ENCODE peak calls at places on chromosomes 4 and X, in four cellular contexts. X is esophagus muscularis mucosa, Q is tibial nerve, R is breast epithelium. T is an unnamed sample.

GRCh38 chr4:75547647-75548387 is 8.0 kb upstream of the ODAPH start:
- DNase-seq in X (no peak), Q (peak; percentile 28), R (no peak), T (peak; percentile 86)

GRCh38 chr4:146477054-146477453 is 44.7 kb downstream of the SLC10A7 start:
- DNase-seq in X (no peak), Q (no peak), R (no peak), T (no peak)

GRCh38 chr4:138875886-138876608 is 139.5 kb upstream of the NOCT start:
- DNase-seq in X (no peak), Q (no peak), R (no peak), T (no peak)

GRCh38 chrX:2374086-2374485 is 126.7 kb downstream of the DHRSX start:
- DNase-seq in X (no peak), Q (no peak), R (no peak), T (no peak)

GRCh38 chr4:53315300-53315699 is 50.6 kb downstream of the SCFD2 start:
- DNase-seq in X (no peak), Q (no peak), R (no peak), T (no peak)

GRCh38 chrX:9072281-9072680 is 38.4 kb upstream of the FAM9B start:
- DNase-seq in X (no peak), Q (no peak), R (no peak), T (no peak)

GRCh38 chr4:9792381-9792780 is 10.9 kb downstream of the DRD5 start:
- DNase-seq in X (no peak), Q (no peak), R (no peak), T (no peak)

GRCh38 chrX:120446503-120446902 is 22.6 kb downstream of the LAMP2 start:
- DNase-seq in X (no peak), Q (no peak), R (no peak), T (no peak)

GRCh38 chr4:55868691-55869090 is 15.2 kb downstream of the EXOC1 start:
- DNase-seq in X (no peak), Q (no peak), R (no peak), T (no peak)

GRCh38 chr4:41172772-41173171 is 41.6 kb downstream of the APBB2 start:
- DNase-seq in X (no peak), Q (no peak), R (no peak), T (no peak)

GRCh38 chr4:98659741-98660507 is 1.5 kb upstream of the TSPAN5 start:
- DNase-seq in X (no peak), Q (no peak), R (no peak), T (no peak)

GRCh38 chr4:155025762-155026457 is 182.5 kb upstream of the NPY2R start:
- DNase-seq in X (no peak), Q (no peak), R (no peak), T (no peak)

GRCh38 chr4:82851902-82852750 is 38.8 kb downstream of the SEC31A start:
- DNase-seq in X (no peak), Q (no peak), R (no peak), T (no peak)

GRCh38 chrX:74922922-74923321 is 2.3 kb downstream of the NEXMIF start:
- DNase-seq in X (no peak), Q (no peak), R (no peak), T (no peak)

GRCh38 chrX:74924449-74925209 is 623 bp downstream of the NEXMIF start:
- DNase-seq in X (no peak), Q (peak; percentile 11), R (peak; percentile 47), T (no peak)

GRCh38 chrX:74925210-74926088 is at the start of gene NEXMIF:
- DNase-seq in X (no peak), Q (no peak), R (no peak), T (no peak)

DNA sequence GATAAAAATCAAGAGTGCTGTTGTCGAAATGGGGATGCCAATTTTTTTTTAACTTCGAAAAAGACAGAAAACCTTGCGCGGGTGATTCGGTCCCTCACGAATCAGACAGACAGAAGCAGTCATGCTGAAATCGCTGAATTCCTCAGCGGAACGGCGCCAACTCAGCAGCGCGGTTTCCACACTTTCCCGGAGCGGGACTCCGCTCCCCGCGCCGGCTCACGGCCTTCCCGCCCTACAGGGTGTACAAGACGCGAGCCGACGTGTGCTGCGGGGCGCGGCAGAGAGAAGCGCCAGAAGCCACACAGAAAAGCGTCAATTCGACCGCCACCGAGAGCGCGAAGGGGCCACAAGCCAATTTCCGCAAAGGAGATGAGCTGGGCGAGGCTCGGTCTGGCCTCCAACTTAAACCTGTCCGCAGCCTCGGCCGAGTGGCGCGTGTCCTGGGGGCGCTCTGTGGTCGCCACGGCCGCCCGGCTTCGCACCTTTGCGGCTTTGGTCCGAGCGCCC is 1.3 kb downstream of the NEXMIF start:
- DNase-seq in X (no peak), Q (peak; percentile 12), R (no peak), T (no peak)
- H3K4me3 ChIP-seq in X (peak overlapping the region; percentile 61), Q (peak overlapping the region; percentile 28), R (peak overlapping the region; percentile 69), T (no peak overlapping the region)

GRCh38 chr4:6549890-6550620 is 24.9 kb upstream of the MAN2B2 start:
- DNase-seq in X (no peak), Q (no peak), R (no peak), T (no peak)

GRCh38 chr4:6546681-6547447 is 28.1 kb upstream of the MAN2B2 start:
- DNase-seq in X (no peak), Q (no peak), R (no peak), T (no peak)

GRCh38 chr4:6548882-6549230 is 26.1 kb upstream of the MAN2B2 start:
- DNase-seq in X (no peak), Q (no peak), R (no peak), T (no peak)

GRCh38 chr4:6549445-6549844 is 25.5 kb upstream of the MAN2B2 start:
- DNase-seq in X (no peak), Q (no peak), R (no peak), T (no peak)

DNA sequence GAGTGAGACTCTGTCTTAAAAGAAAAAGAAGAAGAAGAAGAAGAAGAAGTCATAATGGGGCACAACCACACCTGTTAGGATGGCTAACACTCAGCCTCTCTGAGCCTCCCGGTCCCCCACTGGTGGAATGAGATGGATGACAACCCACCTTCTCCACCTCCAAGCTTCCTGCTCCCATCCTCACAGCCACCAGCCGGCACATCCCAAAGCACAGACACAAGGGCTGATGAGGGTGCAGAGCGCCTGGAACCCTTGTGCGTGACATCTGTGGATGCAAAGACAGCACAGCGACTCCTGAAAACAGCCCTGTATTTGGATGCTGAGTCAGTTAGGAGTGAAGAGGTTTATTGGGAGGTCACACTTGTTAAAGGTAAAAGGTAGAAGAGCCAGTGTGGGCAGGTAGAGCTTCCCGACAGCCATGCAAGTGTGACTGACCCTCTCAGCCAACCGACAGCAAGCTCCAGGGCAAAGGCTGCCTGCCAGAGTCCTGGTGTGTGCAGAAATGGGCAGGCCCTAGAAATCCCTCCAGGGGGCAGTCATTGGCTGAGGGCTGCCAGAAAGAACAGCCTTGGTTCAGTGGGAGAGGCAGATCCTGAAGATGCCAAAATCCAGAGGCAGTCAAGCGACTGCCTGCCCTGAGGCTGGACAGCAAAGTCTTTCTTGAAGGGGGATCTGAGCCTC is 26.6 kb upstream of the MAN2B2 start:
- DNase-seq in X (no peak), Q (no peak), R (no peak), T (no peak)
- TF ChIP-seq CTCF in X (peak; percentile 2), Q (no peak), R (no peak), T (no peak)

DNA sequence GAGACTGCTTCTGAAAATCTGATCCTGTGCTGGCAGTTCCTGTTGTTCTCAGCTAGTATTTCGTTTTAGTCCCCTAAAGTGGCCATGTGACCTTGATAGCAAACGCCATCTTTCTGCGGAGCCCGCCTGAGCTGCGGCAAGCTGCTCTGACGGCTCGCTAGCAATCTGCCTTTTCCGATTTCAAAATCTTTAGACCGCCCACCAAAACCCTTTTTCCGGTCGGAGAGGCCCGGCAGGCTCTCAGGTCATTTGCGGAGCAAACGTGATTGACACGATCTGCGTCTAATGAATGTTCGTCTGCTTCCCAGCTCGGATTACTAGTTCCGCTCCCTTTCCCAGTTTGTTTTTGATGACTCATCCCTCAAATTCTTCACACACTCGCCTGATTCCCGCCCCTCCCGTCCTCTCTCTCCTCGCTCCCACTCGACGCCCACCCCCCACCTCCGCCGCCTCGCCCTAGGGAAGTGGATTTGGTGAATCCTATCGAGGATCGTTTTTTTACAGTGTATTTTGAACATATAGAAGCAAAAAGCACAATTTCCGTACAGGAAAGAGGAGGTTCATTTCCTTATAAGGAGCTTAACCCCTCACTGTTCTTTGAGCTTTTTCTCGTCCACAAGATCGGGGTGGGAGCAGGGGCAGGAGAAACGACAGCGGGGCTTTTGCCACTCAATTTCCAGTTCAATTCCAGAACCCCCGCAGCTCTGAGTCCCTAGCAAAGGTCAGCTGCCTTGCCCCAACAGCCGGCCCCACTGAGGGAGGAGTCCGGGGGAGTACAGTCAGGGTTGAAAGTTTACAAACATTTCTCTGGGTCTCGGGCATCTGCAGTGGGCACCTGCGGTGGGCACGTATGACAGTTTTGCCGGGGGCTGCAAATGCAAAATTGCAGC is 37.5 kb downstream of the NLGN3 start:
- DNase-seq in X (peak; percentile 96), Q (peak; percentile 54), R (peak; percentile 70), T (peak; percentile 94)
- TF ChIP-seq POLR2A in X (no peak), Q (peak; percentile 77), R (peak; percentile 57), T (no peak)

DNA sequence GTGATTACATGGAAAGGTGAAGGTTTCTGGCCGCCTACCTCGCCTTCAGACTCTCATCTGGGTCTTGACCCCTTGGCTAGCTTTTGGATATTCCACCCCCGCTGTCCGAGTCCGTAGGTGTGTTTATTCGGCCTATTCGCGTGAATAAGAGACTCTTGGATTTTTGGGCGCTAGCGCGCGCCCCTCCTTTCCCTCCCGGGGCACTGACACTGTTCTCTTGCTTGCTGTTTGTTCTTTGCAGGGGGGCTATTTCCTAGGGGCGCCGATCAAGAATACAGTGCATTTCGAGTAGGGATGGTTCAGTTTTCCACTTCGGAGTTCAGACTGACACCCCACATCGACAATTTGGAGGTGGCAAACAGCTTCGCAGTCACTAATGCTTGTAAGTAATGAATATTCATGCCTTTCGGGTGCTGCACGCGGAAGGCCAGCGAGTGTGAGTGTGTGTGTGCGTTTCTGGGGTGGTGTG is 932 bp downstream of the GRIA2 start:
- DNase-seq in X (no peak), Q (no peak), R (no peak), T (no peak)
- H3K4me3 ChIP-seq in X (peak overlapping the region; percentile 37), Q (peak overlapping the region; percentile 32), R (peak overlapping the region; percentile 71), T (no peak overlapping the region)

T was measured in lower leg skin.